ENCODE peak calls at places on chromosomes 12 and 14, in eight cellular contexts. R is tibial artery; E is CMK; A is foreskin keratinocyte; H is stromal cell of bone marrow; L is fibroblast of mammary gland; N is activated CD8-positive, alpha-beta memory T cell treated with anti-CD3 and anti-CD28 coated beads for 4 hours; I is effector CD4-positive, alpha-beta T cell. M is an unnamed sample.

GRCh38 chr12:54967461-54967860 is 17.1 kb downstream of the TESPA1 start:
- DNase-seq in H (no peak), R (no peak), A (peak), L (peak), N (no peak), E (no peak), I (no peak), M (peak)

GRCh38 chr12:54688309-54689033 is 40.3 kb upstream of the DCD start:
- DNase-seq in N (no peak), H (no peak), E (no peak), I (no peak), L (no peak), R (no peak), A (no peak), M (no peak)

GRCh38 chr12:15256760-15257159 is 35.5 kb upstream of the RERG start:
- DNase-seq in E (no peak), L (peak), I (no peak), A (no peak), H (peak), N (no peak), R (no peak), M (no peak)

GRCh38 chr12:8127138-8127537 is 3.7 kb downstream of the CLEC4A start:
- DNase-seq in E (peak), R (no peak), L (no peak), I (no peak), H (no peak), A (no peak), N (no peak), M (peak)

GRCh38 chr12:120010661-120011230 is 21.7 kb downstream of the BICDL1 start:
- DNase-seq in A (no peak), I (peak), L (no peak), E (no peak), R (no peak), H (no peak), N (no peak), M (no peak)

GRCh38 chr12:19709889-19710288 is 270.6 kb downstream of the AEBP2 start:
- DNase-seq in R (no peak), L (no peak), E (no peak), I (no peak), A (no peak), N (no peak), H (no peak), M (no peak)

GRCh38 chr14:22971152-22971551 is 11.2 kb downstream of the AJUBA start:
- DNase-seq in N (no peak), L (no peak), E (no peak), A (no peak), I (no peak), H (no peak), R (no peak), M (no peak)

GRCh38 chr12:3199551-3200031 is 122.4 kb downstream of the TSPAN9 start:
- DNase-seq in N (no peak), E (no peak), A (peak), R (no peak), H (no peak), I (no peak), L (peak), M (no peak)

GRCh38 chr12:54378791-54379400 is 5.6 kb downstream of the ZNF385A start:
- DNase-seq in E (no peak), N (no peak), L (no peak), I (no peak), A (no peak), R (no peak), H (no peak), M (no peak)

GRCh38 chr12:17108877-17109520 is 503.0 kb upstream of the LMO3 start:
- DNase-seq in A (no peak), H (no peak), E (no peak), R (no peak), N (no peak), I (no peak), L (no peak), M (no peak)

GRCh38 chr14:102903889-102904512 is 18.5 kb upstream of the AMN start:
- DNase-seq in E (no peak), I (no peak), H (no peak), A (no peak), L (no peak), N (no peak), R (no peak), M (no peak)

GRCh38 chr12:92470608-92471021 is 232.2 kb upstream of the PLEKHG7 start:
- DNase-seq in A (no peak), E (no peak), R (no peak), N (no peak), L (no peak), I (no peak), H (no peak), M (no peak)

GRCh38 chr14:37579250-37579649 is 15.8 kb downstream of the FOXA1 start:
- DNase-seq in H (no peak), L (no peak), R (no peak), E (no peak), N (no peak), A (no peak), I (no peak), M (no peak)

GRCh38 chr14:106879241-106879640 is 1352.9 kb downstream of the TMEM121 start:
- DNase-seq in R (no peak), A (no peak), E (peak), L (peak), H (no peak), N (no peak), I (no peak), M (peak)

GRCh38 chr14:32397871-32398640 is 69.0 kb downstream of the AKAP6 start:
- DNase-seq in I (no peak), R (no peak), L (peak), H (peak), A (peak), E (no peak), N (no peak), M (no peak)

GRCh38 chr14:77133718-77134338 is 7.8 kb downstream of the ZDHHC22 start:
- DNase-seq in H (peak), E (no peak), N (no peak), L (peak), A (no peak), R (peak), I (peak), M (no peak)

GRCh38 chr14:64510825-64511679 is 6.5 kb downstream of the ZBTB1 start:
- DNase-seq in A (no peak), N (peak), I (peak), E (no peak), L (peak), H (peak), R (peak), M (peak)

GRCh38 chr12:9130244-9130643 is 14.5 kb upstream of the A2M start:
- DNase-seq in R (no peak), H (no peak), E (no peak), I (no peak), L (no peak), N (no peak), A (no peak), M (no peak)

GRCh38 chr14:68320495-68320894 is 472.4 kb downstream of the ZFP36L1 start:
- DNase-seq in L (no peak), R (no peak), A (no peak), I (no peak), H (no peak), N (no peak), E (no peak), M (no peak)

GRCh38 chr12:110022980-110023633 is 23.9 kb downstream of the ANKRD13A start:
- DNase-seq in H (no peak), R (no peak), E (no peak), N (no peak), I (no peak), L (peak), A (no peak), M (no peak)

GRCh38 chr12:3117628-3118027 is 40.4 kb downstream of the TSPAN9 start:
- DNase-seq in E (no peak), L (peak), R (no peak), A (peak), N (no peak), I (no peak), H (peak), M (no peak)

GRCh38 chr14:65352964-65353530 is 59.5 kb upstream of the FUT8 start:
- DNase-seq in H (no peak), R (no peak), I (no peak), N (no peak), A (peak), E (no peak), L (no peak), M (no peak)

GRCh38 chr12:93015970-93016751 is 87.1 kb upstream of the EEA1 start:
- DNase-seq in L (no peak), N (no peak), A (peak), R (no peak), H (no peak), E (no peak), I (no peak), M (no peak)

GRCh38 chr12:122473543-122474323 is 27.0 kb downstream of the ZCCHC8 start:
- DNase-seq in N (no peak), R (no peak), A (peak), I (no peak), H (no peak), E (no peak), L (peak), M (no peak)

GRCh38 chr12:47818701-47819543 is 781 bp downstream of the HDAC7 start:
- DNase-seq in L (no peak), E (no peak), H (no peak), I (no peak), N (no peak), A (no peak), R (peak), M (no peak)

GRCh38 chr14:50082308-50082742 is 34.0 kb downstream of the VCPKMT start:
- DNase-seq in R (no peak), E (no peak), H (no peak), I (peak), A (no peak), N (peak), L (no peak), M (no peak)

GRCh38 chr12:45615268-45615667 is 114.2 kb upstream of the ARID2 start:
- DNase-seq in I (no peak), N (no peak), E (no peak), H (peak), A (peak), R (no peak), L (peak), M (no peak)

GRCh38 chr14:61101803-61102548 is 120.9 kb downstream of the SLC38A6 start:
- DNase-seq in L (peak), E (no peak), H (peak), R (no peak), N (no peak), A (no peak), I (no peak), M (peak)

M was measured in GF-D8.